ENCODE peak calls at places on chromosomes 16 and 17, in seven cellular contexts. E is CD8-positive, alpha-beta memory T cell; J is thyroid gland; P is pancreas; T is IMR-90; W is right atrium auricular region; V is spleen. U is an unnamed sample.

GRCh38 chr17:7677388-7678067 is 9.8 kb downstream of the TP53 start:
- DNase-seq in E (no peak), J (no peak), P (no peak), T (no peak), W (no peak), V (no peak), U (no peak)

GRCh38 chr17:60371818-60372510 is 20.0 kb downstream of the USP32 start:
- DNase-seq in E (no peak), J (no peak), P (no peak), T (no peak), W (no peak), V (no peak), U (no peak)

GRCh38 chr16:12901204-12901596 is 198 bp upstream of the SHISA9 start:
- DNase-seq in E (no peak), J (peak; percentile 5), P (no peak), T (no peak), W (no peak), V (no peak), U (no peak)

GRCh38 chr17:13702266-13702665 is 100.5 kb upstream of the HS3ST3A1 start:
- DNase-seq in E (no peak), J (no peak), P (no peak), T (peak; percentile 52), W (no peak), V (no peak), U (peak; percentile 61)

GRCh38 chr17:13520899-13521572 is 80.7 kb downstream of the HS3ST3A1 start:
- DNase-seq in E (no peak), J (no peak), P (no peak), T (peak; percentile 89), W (no peak), V (no peak), U (peak; percentile 98)

GRCh38 chr17:20189322-20189721 is 180.2 kb downstream of the SPECC1 start:
- DNase-seq in E (no peak), J (no peak), P (no peak), T (peak; percentile 68), W (no peak), V (no peak), U (peak; percentile 78)

GRCh38 chr17:15291674-15292361 is 26.7 kb upstream of the PMP22 start:
- DNase-seq in E (no peak), J (peak; percentile 69), P (no peak), T (peak; percentile 46), W (no peak), V (no peak), U (peak; percentile 85)

GRCh38 chr16:17396762-17397498 is 73.8 kb downstream of the XYLT1 start:
- DNase-seq in E (peak; percentile 22), J (peak; percentile 74), P (peak; percentile 66), T (peak; percentile 52), W (no peak), V (no peak), U (peak; percentile 36)

GRCh38 chr17:4938670-4939553 is 934 bp downstream of the SLC25A11 start:
- DNase-seq in E (no peak), J (peak; percentile 51), P (no peak), T (no peak), W (no peak), V (peak; percentile 82), U (no peak)

GRCh38 chr17:77892031-77892430 is 66.5 kb upstream of the TNRC6C start:
- DNase-seq in E (no peak), J (no peak), P (no peak), T (no peak), W (no peak), V (peak; percentile 39), U (no peak)

GRCh38 chr16:84618428-84619102 is 687 bp upstream of the COTL1 start:
- DNase-seq in E (no peak), J (no peak), P (peak; percentile 45), T (peak; percentile 98), W (peak; percentile 72), V (peak; percentile 81), U (peak; percentile 99)

GRCh38 chr17:78693346-78694083 is 88.6 kb downstream of the CYTH1 start:
- DNase-seq in E (no peak), J (peak; percentile 69), P (no peak), T (no peak), W (no peak), V (no peak), U (no peak)

GRCh38 chr17:79839363-79840203 is at the start of gene CBX4:
- DNase-seq in E (peak; percentile 88), J (peak; percentile 97), P (peak; percentile 96), T (peak; percentile 90), W (peak; percentile 97), V (peak; percentile 99), U (peak; percentile 82)

GRCh38 chr17:74280093-74280513 is 6.1 kb downstream of the DNAI2 start:
- DNase-seq in E (peak; percentile 46), J (no peak), P (no peak), T (no peak), W (no peak), V (peak; percentile 81), U (no peak)

GRCh38 chr17:79044462-79044861 is 20.5 kb downstream of the C1QTNF1 start:
- DNase-seq in E (no peak), J (no peak), P (no peak), T (no peak), W (no peak), V (peak; percentile 35), U (no peak)

GRCh38 chr16:29877266-29877961 is 14.4 kb upstream of the CDIPT start:
- DNase-seq in E (peak; percentile 29), J (no peak), P (no peak), T (peak; percentile 15), W (no peak), V (no peak), U (no peak)

GRCh38 chr16:17497648-17498047 is 26.9 kb upstream of the XYLT1 start:
- DNase-seq in E (no peak), J (no peak), P (no peak), T (peak; percentile 60), W (no peak), V (no peak), U (peak; percentile 91)

GRCh38 chr16:89507834-89508590 is at the start of gene SPG7:
- DNase-seq in E (peak; percentile 84), J (peak; percentile 82), P (peak; percentile 77), T (peak; percentile 82), W (peak; percentile 81), V (peak; percentile 96), U (peak; percentile 60)

GRCh38 chr16:77807-78443 is at the start of gene MPG:
- DNase-seq in E (peak; percentile 80), J (peak; percentile 83), P (peak; percentile 79), T (peak; percentile 72), W (peak; percentile 79), V (peak; percentile 96), U (peak; percentile 42)

DNA sequence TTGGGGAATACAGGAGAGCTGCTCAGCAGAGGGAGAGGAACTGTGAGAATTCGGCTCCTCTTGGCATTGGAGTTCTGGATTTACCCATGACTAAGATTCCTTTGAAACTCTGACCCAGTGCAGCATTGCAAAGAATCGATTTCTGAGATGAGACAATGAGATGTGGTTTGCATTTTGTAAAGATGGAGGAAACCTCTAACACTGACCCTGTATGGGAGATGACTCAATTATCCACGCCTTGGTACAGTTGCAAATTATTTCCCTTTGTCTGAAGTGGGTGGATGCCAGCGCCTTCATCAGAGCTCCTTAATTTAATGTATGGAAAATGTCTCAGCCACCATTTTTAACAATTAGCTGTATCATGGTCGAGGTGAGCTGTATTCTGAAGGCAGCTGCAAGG is 53.4 kb downstream of the NUP93 start:
- DNase-seq in E (no peak), J (no peak), P (no peak), T (no peak), W (no peak), V (no peak), U (no peak)
- H3K4me1 ChIP-seq in E (no peaks in the 10 kb centered on the region), J (peaks cover 6% of the 10 kb centered on the region), P (no peaks in the 10 kb centered on the region), T (peaks cover 11% of the 10 kb centered on the region), W (no peaks in the 10 kb centered on the region), V (no peaks in the 10 kb centered on the region), U (no peaks in the 10 kb centered on the region)

GRCh38 chr17:49633250-49633649 is 44.6 kb downstream of the SPOP start:
- DNase-seq in E (no peak), J (no peak), P (no peak), T (no peak), W (no peak), V (no peak), U (no peak)
- H3K4me1 ChIP-seq in E (peaks cover 4% of the 10 kb centered on the region), J (peaks cover 31% of the 10 kb centered on the region), P (peaks cover 29% of the 10 kb centered on the region), T (peaks cover 10% of the 10 kb centered on the region), W (no peaks in the 10 kb centered on the region), V (peaks cover 12% of the 10 kb centered on the region), U (peaks cover 33% of the 10 kb centered on the region)

DNA sequence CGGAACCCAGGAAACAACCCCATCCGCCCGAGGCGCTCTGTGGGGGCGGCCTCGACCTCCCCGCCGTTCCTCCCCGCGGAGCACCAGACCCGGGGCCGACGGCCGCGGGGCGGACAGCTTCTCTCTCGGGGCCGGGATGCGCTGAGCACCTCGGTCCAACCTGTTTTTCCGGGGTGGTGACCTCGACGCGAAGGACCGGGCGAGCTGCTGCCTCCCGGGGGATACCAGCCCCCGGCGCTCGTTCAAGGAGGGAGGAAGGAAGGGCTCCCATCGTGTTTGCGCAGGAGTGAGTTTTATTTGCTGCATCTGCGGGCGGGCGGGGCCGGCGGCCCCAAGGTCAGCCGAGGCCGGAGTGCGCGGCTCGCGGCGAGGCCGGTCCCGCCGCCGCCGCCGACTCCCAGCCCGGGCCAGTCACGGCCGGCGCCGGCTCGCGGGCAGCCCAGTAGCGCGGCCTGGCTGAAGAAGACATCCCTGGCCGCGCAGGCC is 460 bp downstream of the DNAJA2 start:
- DNase-seq in E (peak; percentile 45), J (peak; percentile 43), P (peak; percentile 40), T (no peak), W (peak; percentile 59), V (peak; percentile 93), U (no peak)
- H3K4me1 ChIP-seq in E (peaks cover 41% of the 10 kb centered on the region), J (peaks cover 13% of the 10 kb centered on the region), P (peaks cover 26% of the 10 kb centered on the region), T (peaks cover 8% of the 10 kb centered on the region), W (no peaks in the 10 kb centered on the region), V (peaks cover 38% of the 10 kb centered on the region), U (peaks cover 15% of the 10 kb centered on the region)

DNA sequence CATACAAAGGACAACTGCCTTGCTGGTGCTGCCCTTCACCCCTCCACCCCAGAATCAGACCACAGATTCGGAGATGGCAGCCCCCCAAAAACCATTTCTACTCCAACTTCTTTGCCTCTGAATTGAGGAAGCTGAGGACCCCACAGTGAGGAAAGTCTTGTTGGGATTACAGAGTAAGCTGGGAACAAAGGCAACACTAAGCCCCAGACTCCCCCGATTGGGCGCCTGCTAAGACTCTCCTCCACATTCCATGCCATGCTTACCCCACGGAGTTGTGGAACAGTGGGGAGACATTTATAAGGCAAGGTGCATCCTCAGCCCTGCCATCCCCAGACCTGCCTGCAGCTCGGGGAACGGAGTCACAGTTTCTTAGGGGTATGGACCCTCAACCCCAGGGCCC is 1.9 kb downstream of the GIT1 start:
- DNase-seq in E (no peak), J (no peak), P (no peak), T (no peak), W (no peak), V (no peak), U (no peak)
- H3K4me1 ChIP-seq in E (peaks cover 73% of the 10 kb centered on the region), J (peaks cover 46% of the 10 kb centered on the region), P (peaks cover 15% of the 10 kb centered on the region), T (peaks cover 44% of the 10 kb centered on the region), W (no peaks in the 10 kb centered on the region), V (peaks cover 74% of the 10 kb centered on the region), U (peaks cover 67% of the 10 kb centered on the region)